ENCODE peak calls at places on chromosomes 2 and 18, in four cellular contexts. W, K, T and H are unnamed samples.

GRCh38 chr2:234839285-234839684 is 112.5 kb upstream of the SH3BP4 start:
- DNase-seq in W (no peak), K (peak; percentile 96), T (no peak), H (no peak)

GRCh38 chr18:51107082-51107481 is 77.1 kb downstream of the SMAD4 start:
- DNase-seq in W (no peak), K (no peak), T (no peak), H (no peak)

GRCh38 chr2:66576381-66577330 is 141.7 kb downstream of the MEIS1 start:
- DNase-seq in W (no peak), K (peak; percentile 20), T (peak; percentile 72), H (peak; percentile 76)

GRCh38 chr2:240960963-240961876 is 37.2 kb upstream of the SNED1 start:
- DNase-seq in W (peak; percentile 52), K (no peak), T (no peak), H (no peak)

GRCh38 chr2:234623521-234623991 is 126.7 kb upstream of the ARL4C start:
- DNase-seq in W (no peak), K (no peak), T (no peak), H (no peak)

GRCh38 chr18:32042337-32042736 is 23.7 kb downstream of the RNF125 start:
- DNase-seq in W (peak; percentile 90), K (no peak), T (no peak), H (no peak)

GRCh38 chr2:85277416-85278158 is 50.2 kb downstream of the TGOLN2 start:
- DNase-seq in W (no peak), K (peak; percentile 74), T (no peak), H (no peak)

GRCh38 chr2:64296695-64297346 is 152.6 kb upstream of the PELI1 start:
- DNase-seq in W (no peak), K (no peak), T (no peak), H (no peak)

GRCh38 chr2:241507430-241508239 is 749 bp downstream of the STK25 start:
- DNase-seq in W (no peak), K (peak; percentile 51), T (no peak), H (peak; percentile 80)

GRCh38 chr2:29281086-29281485 is 165.9 kb downstream of the CLIP4 start:
- DNase-seq in W (no peak), K (no peak), T (no peak), H (no peak)

GRCh38 chr2:8862230-8862629 is 24.8 kb upstream of the KIDINS220 start:
- DNase-seq in W (no peak), K (no peak), T (no peak), H (no peak)

GRCh38 chr2:198253995-198254394 is 449.6 kb downstream of the PLCL1 start:
- DNase-seq in W (no peak), K (no peak), T (no peak), H (no peak)

GRCh38 chr2:226439337-226439736 is 360.3 kb downstream of the IRS1 start:
- DNase-seq in W (peak; percentile 67), K (peak; percentile 82), T (no peak), H (no peak)

GRCh38 chr2:128260239-128261138 is 58.2 kb downstream of the HS6ST1 start:
- DNase-seq in W (no peak), K (peak; percentile 84), T (peak; percentile 37), H (peak; percentile 83)

GRCh38 chr2:45554073-45554742 is 56.9 kb downstream of the SRBD1 start:
- DNase-seq in W (no peak), K (peak; percentile 22), T (no peak), H (no peak)

GRCh38 chr18:74395630-74396251 is 61.4 kb downstream of the DIPK1C start:
- DNase-seq in W (no peak), K (no peak), T (no peak), H (no peak)

GRCh38 chr18:6413554-6414117 is 1.1 kb downstream of the L3MBTL4 start:
- DNase-seq in W (no peak), K (no peak), T (no peak), H (no peak)